ENCODE peak calls at places on chromosome 7, in six cellular contexts. H, X, T, F, V and S are unnamed samples.

GRCh38 chr7:90404777-90405176 is 1.5 kb downstream of the CLDN12 start:
- DNase-seq in X (no peak), V (no peak), H (no peak), F (no peak), T (no peak), S (no peak)

GRCh38 chr7:18978108-18978495 is 139.3 kb downstream of the TWIST1 start:
- DNase-seq in T (no peak), X (no peak), F (no peak), V (no peak), H (no peak), S (no peak)

GRCh38 chr7:145862212-145862611 is 254.4 kb upstream of the CNTNAP2 start:
- DNase-seq in V (no peak), T (no peak), F (no peak), H (no peak), X (no peak), S (no peak)

GRCh38 chr7:105454058-105454739 is 65.5 kb upstream of the SRPK2 start:
- DNase-seq in T (no peak), V (no peak), H (no peak), X (no peak), F (no peak), S (no peak)

GRCh38 chr7:99030145-99030856 is 113.6 kb downstream of the SMURF1 start:
- DNase-seq in H (no peak), F (no peak), V (no peak), T (no peak), X (no peak), S (no peak)

GRCh38 chr7:20220824-20221547 is 3.8 kb upstream of the MACC1 start:
- DNase-seq in T (no peak), V (no peak), H (no peak), X (no peak), F (no peak), S (no peak)

GRCh38 chr7:74031403-74032190 is 3.6 kb downstream of the ELN start:
- DNase-seq in H (no peak), T (no peak), F (no peak), V (no peak), X (no peak), S (no peak)

GRCh38 chr7:133102276-133103060 is 20.6 kb upstream of the CHCHD3 start:
- DNase-seq in V (no peak), H (no peak), F (no peak), T (no peak), X (no peak), S (no peak)

GRCh38 chr7:107891619-107892366 is 810 bp downstream of the DLD start:
- DNase-seq in F (no peak), T (peak), V (no peak), X (no peak), H (peak), S (peak)

GRCh38 chr7:7183061-7183832 is 903 bp downstream of the C1GALT1 start:
- DNase-seq in V (peak), F (peak), T (peak), X (no peak), H (peak), S (no peak)

GRCh38 chr7:43362652-43363428 is 220.1 kb upstream of the STK17A start:
- DNase-seq in H (no peak), T (peak), F (no peak), X (no peak), V (no peak), S (no peak)

GRCh38 chr7:157477550-157478212 is 140.9 kb downstream of the DNAJB6 start:
- DNase-seq in X (no peak), H (peak), F (no peak), T (no peak), V (no peak), S (no peak)

GRCh38 chr7:116571037-116571436 is 46.2 kb downstream of the CAV1 start:
- DNase-seq in X (no peak), F (no peak), T (no peak), H (no peak), V (no peak), S (no peak)